ENCODE peak calls at places on chromosomes 13 and 19, in eight cellular contexts. X, Z, Y, O, D, E, F and U are unnamed samples.

GRCh38 chr19:16160943-16161560 is 12.3 kb downstream of the CIB3 start:
- DNase-seq in E (peak; percentile 19), O (no peak), Z (no peak), Y (no peak), X (no peak), D (no peak), F (no peak), U (peak; percentile 47)

GRCh38 chr13:75217949-75218348 is 264.0 kb downstream of the TBC1D4 start:
- DNase-seq in O (no peak), X (no peak), F (no peak), Z (no peak), Y (no peak), E (no peak), D (no peak), U (no peak)

GRCh38 chr13:75715598-75716523 is 79.7 kb downstream of the LMO7 start:
- DNase-seq in Y (no peak), O (no peak), F (peak; percentile 41), Z (no peak), E (no peak), D (no peak), X (no peak), U (no peak)

GRCh38 chr19:45187421-45188100 is 9.0 kb downstream of the BLOC1S3 start:
- DNase-seq in D (no peak), F (no peak), O (peak; percentile 26), X (no peak), Z (no peak), E (peak; percentile 31), Y (no peak), U (no peak)

GRCh38 chr13:63393112-63393511 is 1977.5 kb upstream of the PCDH20 start:
- DNase-seq in E (no peak), Z (no peak), X (no peak), D (no peak), F (no peak), Y (no peak), O (no peak), U (no peak)

GRCh38 chr13:94431569-94431968 is 47.9 kb downstream of the DCT start:
- DNase-seq in O (no peak), Y (no peak), D (no peak), X (no peak), F (no peak), E (no peak), Z (no peak), U (no peak)

GRCh38 chr19:35731779-35732405 is 10.4 kb downstream of the IGFLR1 start:
- DNase-seq in D (no peak), Y (no peak), Z (no peak), F (no peak), X (no peak), E (no peak), O (no peak), U (no peak)

GRCh38 chr19:1104452-1105216 is 840 bp downstream of the GPX4 start:
- DNase-seq in O (peak; percentile 71), E (peak; percentile 80), Z (peak; percentile 84), Y (peak; percentile 59), F (no peak), D (peak; percentile 73), X (peak; percentile 73), U (peak; percentile 82)

GRCh38 chr13:99977912-99978780 is 3.4 kb upstream of the ZIC2 start:
- DNase-seq in Z (no peak), E (no peak), O (no peak), Y (no peak), X (peak; percentile 10), D (no peak), F (no peak), U (no peak)

GRCh38 chr13:112066624-112067004 is 335 bp upstream of the SOX1 start:
- DNase-seq in O (no peak), D (no peak), E (peak; percentile 3), F (no peak), X (no peak), Y (no peak), Z (no peak), U (peak; percentile 45)

GRCh38 chr19:51002542-51003311 is 1.3 kb upstream of the KLK8 start:
- DNase-seq in E (peak; percentile 10), D (no peak), X (no peak), O (peak; percentile 20), Z (no peak), Y (peak; percentile 9), F (no peak), U (no peak)

GRCh38 chr13:44277459-44277858 is 96.2 kb upstream of the SERP2 start:
- DNase-seq in X (no peak), Z (no peak), D (no peak), Y (no peak), O (no peak), F (no peak), E (no peak), U (no peak)

GRCh38 chr19:35253316-35254286 is 4.8 kb downstream of the LSR start:
- DNase-seq in X (peak; percentile 9), F (no peak), Y (no peak), Z (no peak), O (no peak), D (no peak), E (no peak), U (no peak)

GRCh38 chr19:44111910-44112463 is 1.2 kb upstream of the ZNF225 start:
- DNase-seq in E (peak; percentile 7), Y (no peak), X (no peak), O (no peak), Z (no peak), D (no peak), F (no peak), U (no peak)

GRCh38 chr13:29594310-29594709 is 1.2 kb downstream of the SLC7A1 start:
- DNase-seq in F (peak; percentile 21), E (peak; percentile 68), Y (peak; percentile 38), D (no peak), O (peak; percentile 68), X (peak; percentile 34), Z (peak; percentile 77), U (peak; percentile 60)

GRCh38 chr19:2215281-2215751 is 20.8 kb downstream of the PLEKHJ1 start:
- DNase-seq in F (no peak), D (no peak), Z (no peak), E (no peak), X (no peak), O (no peak), Y (no peak), U (no peak)

GRCh38 chr13:33973194-33973593 is 155.2 kb downstream of the RFC3 start:
- DNase-seq in F (no peak), O (no peak), Z (no peak), D (no peak), E (no peak), Y (no peak), X (no peak), U (no peak)

GRCh38 chr13:30791354-30791921 is 56.1 kb downstream of the ALOX5AP start:
- DNase-seq in O (no peak), Z (no peak), E (no peak), D (no peak), F (no peak), Y (peak; percentile 30), X (no peak), U (no peak)

GRCh38 chr19:18233224-18233825 is 7.1 kb upstream of the PDE4C start:
- DNase-seq in Y (no peak), O (peak; percentile 49), X (no peak), F (no peak), Z (no peak), D (no peak), E (peak; percentile 37), U (peak; percentile 38)

GRCh38 chr13:62879071-62879470 is 1463.4 kb upstream of the PCDH20 start:
- DNase-seq in F (no peak), O (no peak), X (no peak), Z (no peak), E (no peak), D (no peak), Y (no peak), U (no peak)

GRCh38 chr19:52200044-52200443 is 10.2 kb downstream of the PPP2R1A start:
- DNase-seq in Y (peak; percentile 57), F (no peak), E (no peak), O (no peak), D (no peak), X (no peak), Z (peak; percentile 91), U (no peak)

GRCh38 chr13:113669231-113669870 is 2.3 kb downstream of the GRK1 start:
- DNase-seq in X (no peak), F (no peak), D (peak; percentile 34), Y (no peak), E (no peak), O (peak; percentile 6), Z (no peak), U (peak; percentile 5)
- H3K27ac ChIP-seq in X (no peak overlapping the region), F (no peak overlapping the region), D (no peak overlapping the region), Y (no peak overlapping the region), E (no peak overlapping the region), O (no peak overlapping the region), Z (no peak overlapping the region), U (no peak overlapping the region)

DNA sequence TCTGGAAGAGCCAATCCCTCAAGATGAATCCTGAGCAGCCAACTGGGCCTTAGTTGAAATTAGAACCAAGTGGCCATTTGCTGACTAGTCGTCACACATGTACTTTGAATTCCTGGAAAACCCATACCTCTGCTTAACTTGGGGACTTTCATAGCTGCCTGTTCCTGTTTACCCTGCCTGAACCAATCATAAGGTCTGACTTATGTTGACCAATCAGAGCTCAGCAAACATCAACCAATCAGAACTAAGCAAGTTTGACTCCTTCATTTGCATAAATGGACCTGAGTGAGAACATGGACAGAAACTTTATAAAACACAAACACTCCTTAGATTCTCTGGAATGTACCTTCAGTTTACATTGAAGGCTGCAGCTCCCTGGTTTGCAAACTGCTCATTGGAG is 50.8 kb downstream of the LATS2 start:
- DNase-seq in Z (no peak), Y (no peak), E (no peak), F (no peak), D (no peak), X (no peak), O (no peak), U (no peak)
- H3K4me1 ChIP-seq in Z (peaks cover 53% of the 10 kb centered on the region), Y (peaks cover 91% of the 10 kb centered on the region), E (no peaks in the 10 kb centered on the region), F (no peaks in the 10 kb centered on the region), D (no peaks in the 10 kb centered on the region), X (peaks cover 14% of the 10 kb centered on the region), O (peaks cover 36% of the 10 kb centered on the region), U (peaks cover 38% of the 10 kb centered on the region)

GRCh38 chr13:49184621-49185020 is 35.5 kb upstream of the MLNR start:
- DNase-seq in Z (no peak), X (no peak), F (no peak), E (no peak), D (no peak), Y (no peak), O (no peak), U (no peak)
- H3K27ac ChIP-seq in Z (no peak overlapping the region), X (no peak overlapping the region), F (no peak overlapping the region), E (no peak overlapping the region), D (no peak overlapping the region), Y (no peak overlapping the region), O (no peak overlapping the region), U (no peak overlapping the region)

DNA sequence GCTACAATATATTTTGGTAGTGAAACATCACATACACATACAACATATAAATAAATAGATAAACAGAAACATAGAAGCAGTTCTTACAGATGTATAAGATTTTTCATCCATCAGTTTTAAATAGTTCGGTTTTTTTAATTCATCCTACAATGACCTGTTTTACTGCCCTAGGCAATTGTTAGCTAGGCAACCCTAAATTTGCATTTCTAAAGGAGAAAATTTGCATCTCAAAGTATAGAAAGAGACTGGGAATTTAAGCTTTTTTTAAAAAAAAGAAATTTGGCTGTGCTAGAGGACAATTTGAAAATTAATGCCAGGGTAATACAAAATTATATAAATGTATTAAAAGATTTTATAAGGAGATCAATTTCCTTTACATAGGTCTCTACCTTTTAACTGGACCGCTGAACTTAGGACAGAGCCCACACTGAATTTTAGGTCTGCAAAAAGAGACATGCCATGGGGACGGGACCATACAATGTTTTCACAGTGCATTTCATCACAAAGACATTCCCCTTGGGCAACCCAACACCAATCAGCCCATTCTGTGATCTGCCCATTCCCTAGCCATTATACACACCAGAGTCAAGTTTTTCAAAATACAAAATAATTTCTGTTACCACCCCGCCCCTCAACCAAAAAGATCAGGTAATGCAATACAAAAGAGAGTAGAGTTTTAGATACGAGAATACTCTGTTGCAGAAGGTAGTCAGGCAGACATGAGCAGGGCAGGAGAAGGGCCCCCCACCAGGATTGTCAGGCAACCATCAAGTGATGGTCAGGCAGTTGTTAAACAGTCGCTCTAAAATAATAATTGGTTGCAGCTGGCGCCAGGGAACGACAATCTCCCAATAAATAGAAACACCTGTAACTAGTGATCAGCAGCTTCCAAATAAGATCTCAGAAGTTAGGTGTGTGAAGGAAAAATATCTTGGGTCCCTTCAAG is 299.8 kb upstream of the SGCG start:
- DNase-seq in E (no peak), F (no peak), D (no peak), Y (no peak), O (no peak), Z (no peak), X (no peak), U (no peak)
- H3K4me1 ChIP-seq in E (no peaks in the 10 kb centered on the region), F (peaks cover 5% of the 10 kb centered on the region), D (no peaks in the 10 kb centered on the region), Y (no peaks in the 10 kb centered on the region), O (no peaks in the 10 kb centered on the region), Z (no peaks in the 10 kb centered on the region), X (no peaks in the 10 kb centered on the region), U (no peaks in the 10 kb centered on the region)